ENCODE peak calls at places on chromosomes 6 and 20, in seven cellular contexts. One of them, this sample, is unnamed.

GRCh38 chr20:23659989-23660837 is 22.5 kb upstream of the CST3 start:
- DNase-seq in tibial artery: no peak
- DNase-seq in lower lobe of right lung: no peak
- DNase-seq in NCI-H748 treated with DMSO at 0.1 percent for 48 hours: no peak
- DNase-seq in activated CD4-positive, alpha-beta memory T cell treated with anti-CD3 and anti-CD28 coated beads for 36 hours: no peak
- DNase-seq in C1 segment of cervical spinal cord: no peak
- DNase-seq in body of pancreas: no peak
- DNase-seq in this sample: no peak

GRCh38 chr6:43376551-43376981 is 7.1 kb upstream of the ZNF318 start:
- DNase-seq in body of pancreas: no peak
- DNase-seq in C1 segment of cervical spinal cord: no peak
- DNase-seq in activated CD4-positive, alpha-beta memory T cell treated with anti-CD3 and anti-CD28 coated beads for 36 hours: peak
- DNase-seq in tibial artery: no peak
- DNase-seq in NCI-H748 treated with DMSO at 0.1 percent for 48 hours: no peak
- DNase-seq in lower lobe of right lung: no peak
- DNase-seq in this sample: no peak

GRCh38 chr20:62413896-62414481 is 6.9 kb upstream of the CABLES2 start:
- DNase-seq in lower lobe of right lung: no peak
- DNase-seq in C1 segment of cervical spinal cord: no peak
- DNase-seq in tibial artery: no peak
- DNase-seq in body of pancreas: no peak
- DNase-seq in activated CD4-positive, alpha-beta memory T cell treated with anti-CD3 and anti-CD28 coated beads for 36 hours: no peak
- DNase-seq in NCI-H748 treated with DMSO at 0.1 percent for 48 hours: no peak
- DNase-seq in this sample: no peak

GRCh38 chr6:56314683-56315523 is 67.5 kb upstream of the COL21A1 start:
- DNase-seq in C1 segment of cervical spinal cord: no peak
- DNase-seq in body of pancreas: peak
- DNase-seq in lower lobe of right lung: no peak
- DNase-seq in activated CD4-positive, alpha-beta memory T cell treated with anti-CD3 and anti-CD28 coated beads for 36 hours: peak
- DNase-seq in NCI-H748 treated with DMSO at 0.1 percent for 48 hours: peak
- DNase-seq in tibial artery: no peak
- DNase-seq in this sample: peak

GRCh38 chr20:12591949-12592470 is 416.8 kb upstream of the SPTLC3 start:
- DNase-seq in tibial artery: no peak
- DNase-seq in body of pancreas: no peak
- DNase-seq in activated CD4-positive, alpha-beta memory T cell treated with anti-CD3 and anti-CD28 coated beads for 36 hours: no peak
- DNase-seq in lower lobe of right lung: no peak
- DNase-seq in C1 segment of cervical spinal cord: no peak
- DNase-seq in NCI-H748 treated with DMSO at 0.1 percent for 48 hours: peak
- DNase-seq in this sample: no peak

GRCh38 chr6:25788305-25788922 is 33.9 kb downstream of the SLC17A4 start:
- DNase-seq in activated CD4-positive, alpha-beta memory T cell treated with anti-CD3 and anti-CD28 coated beads for 36 hours: peak
- DNase-seq in lower lobe of right lung: peak
- DNase-seq in body of pancreas: peak
- DNase-seq in C1 segment of cervical spinal cord: no peak
- DNase-seq in tibial artery: peak
- DNase-seq in NCI-H748 treated with DMSO at 0.1 percent for 48 hours: peak
- DNase-seq in this sample: no peak

GRCh38 chr6:139472341-139473038 is 98.0 kb upstream of the CITED2 start:
- DNase-seq in lower lobe of right lung: no peak
- DNase-seq in NCI-H748 treated with DMSO at 0.1 percent for 48 hours: no peak
- DNase-seq in activated CD4-positive, alpha-beta memory T cell treated with anti-CD3 and anti-CD28 coated beads for 36 hours: no peak
- DNase-seq in body of pancreas: peak
- DNase-seq in tibial artery: no peak
- DNase-seq in C1 segment of cervical spinal cord: no peak
- DNase-seq in this sample: no peak

GRCh38 chr6:29733057-29733456 is 9.8 kb downstream of the HLA-F start:
- DNase-seq in lower lobe of right lung: no peak
- DNase-seq in NCI-H748 treated with DMSO at 0.1 percent for 48 hours: no peak
- DNase-seq in tibial artery: no peak
- DNase-seq in C1 segment of cervical spinal cord: no peak
- DNase-seq in body of pancreas: no peak
- DNase-seq in activated CD4-positive, alpha-beta memory T cell treated with anti-CD3 and anti-CD28 coated beads for 36 hours: no peak
- DNase-seq in this sample: no peak

GRCh38 chr6:25062070-25062811 is 126.5 kb upstream of the RIPOR2 start:
- DNase-seq in activated CD4-positive, alpha-beta memory T cell treated with anti-CD3 and anti-CD28 coated beads for 36 hours: no peak
- DNase-seq in C1 segment of cervical spinal cord: no peak
- DNase-seq in NCI-H748 treated with DMSO at 0.1 percent for 48 hours: no peak
- DNase-seq in tibial artery: no peak
- DNase-seq in body of pancreas: no peak
- DNase-seq in lower lobe of right lung: no peak
- DNase-seq in this sample: no peak

GRCh38 chr6:130848945-130849344 is 21.7 kb downstream of the SMLR1 start:
- DNase-seq in tibial artery: no peak
- DNase-seq in NCI-H748 treated with DMSO at 0.1 percent for 48 hours: no peak
- DNase-seq in activated CD4-positive, alpha-beta memory T cell treated with anti-CD3 and anti-CD28 coated beads for 36 hours: peak
- DNase-seq in C1 segment of cervical spinal cord: no peak
- DNase-seq in lower lobe of right lung: no peak
- DNase-seq in body of pancreas: no peak
- DNase-seq in this sample: no peak

GRCh38 chr20:8330316-8330784 is 198.3 kb downstream of the PLCB1 start:
- DNase-seq in activated CD4-positive, alpha-beta memory T cell treated with anti-CD3 and anti-CD28 coated beads for 36 hours: no peak
- DNase-seq in NCI-H748 treated with DMSO at 0.1 percent for 48 hours: no peak
- DNase-seq in body of pancreas: no peak
- DNase-seq in C1 segment of cervical spinal cord: no peak
- DNase-seq in lower lobe of right lung: no peak
- DNase-seq in tibial artery: no peak
- DNase-seq in this sample: no peak

GRCh38 chr20:19885576-19885956 is 127.5 kb downstream of the RIN2 start:
- DNase-seq in C1 segment of cervical spinal cord: no peak
- DNase-seq in body of pancreas: no peak
- DNase-seq in lower lobe of right lung: no peak
- DNase-seq in NCI-H748 treated with DMSO at 0.1 percent for 48 hours: no peak
- DNase-seq in activated CD4-positive, alpha-beta memory T cell treated with anti-CD3 and anti-CD28 coated beads for 36 hours: no peak
- DNase-seq in tibial artery: no peak
- DNase-seq in this sample: no peak

GRCh38 chr6:21005816-21006553 is 471.7 kb downstream of the CDKAL1 start:
- DNase-seq in lower lobe of right lung: no peak
- DNase-seq in activated CD4-positive, alpha-beta memory T cell treated with anti-CD3 and anti-CD28 coated beads for 36 hours: no peak
- DNase-seq in body of pancreas: no peak
- DNase-seq in NCI-H748 treated with DMSO at 0.1 percent for 48 hours: no peak
- DNase-seq in C1 segment of cervical spinal cord: no peak
- DNase-seq in tibial artery: no peak
- DNase-seq in this sample: peak

GRCh38 chr20:19976595-19977372 is 40.4 kb upstream of the NAA20 start:
- DNase-seq in activated CD4-positive, alpha-beta memory T cell treated with anti-CD3 and anti-CD28 coated beads for 36 hours: no peak
- DNase-seq in C1 segment of cervical spinal cord: peak
- DNase-seq in NCI-H748 treated with DMSO at 0.1 percent for 48 hours: no peak
- DNase-seq in lower lobe of right lung: peak
- DNase-seq in tibial artery: peak
- DNase-seq in body of pancreas: peak
- DNase-seq in this sample: peak

GRCh38 chr6:129046526-129046925 is 163.6 kb downstream of the LAMA2 start:
- DNase-seq in tibial artery: no peak
- DNase-seq in body of pancreas: no peak
- DNase-seq in C1 segment of cervical spinal cord: no peak
- DNase-seq in NCI-H748 treated with DMSO at 0.1 percent for 48 hours: no peak
- DNase-seq in activated CD4-positive, alpha-beta memory T cell treated with anti-CD3 and anti-CD28 coated beads for 36 hours: no peak
- DNase-seq in lower lobe of right lung: no peak
- DNase-seq in this sample: no peak

GRCh38 chr20:48957521-48957920 is 36.0 kb downstream of the ARFGEF2 start:
- DNase-seq in activated CD4-positive, alpha-beta memory T cell treated with anti-CD3 and anti-CD28 coated beads for 36 hours: no peak
- DNase-seq in lower lobe of right lung: no peak
- DNase-seq in tibial artery: no peak
- DNase-seq in NCI-H748 treated with DMSO at 0.1 percent for 48 hours: no peak
- DNase-seq in body of pancreas: no peak
- DNase-seq in C1 segment of cervical spinal cord: no peak
- DNase-seq in this sample: no peak

GRCh38 chr6:56188429-56188828 is 59.0 kb downstream of the COL21A1 start:
- DNase-seq in activated CD4-positive, alpha-beta memory T cell treated with anti-CD3 and anti-CD28 coated beads for 36 hours: no peak
- DNase-seq in lower lobe of right lung: no peak
- DNase-seq in NCI-H748 treated with DMSO at 0.1 percent for 48 hours: no peak
- DNase-seq in C1 segment of cervical spinal cord: no peak
- DNase-seq in tibial artery: no peak
- DNase-seq in body of pancreas: no peak
- DNase-seq in this sample: no peak

GRCh38 chr6:317452-318144 is 25.3 kb downstream of the DUSP22 start:
- DNase-seq in tibial artery: no peak
- DNase-seq in C1 segment of cervical spinal cord: no peak
- DNase-seq in body of pancreas: no peak
- DNase-seq in NCI-H748 treated with DMSO at 0.1 percent for 48 hours: no peak
- DNase-seq in activated CD4-positive, alpha-beta memory T cell treated with anti-CD3 and anti-CD28 coated beads for 36 hours: no peak
- DNase-seq in lower lobe of right lung: no peak
- DNase-seq in this sample: no peak

GRCh38 chr6:166541876-166542579 is 44.5 kb downstream of the RAMACL start:
- DNase-seq in body of pancreas: no peak
- DNase-seq in lower lobe of right lung: no peak
- DNase-seq in C1 segment of cervical spinal cord: no peak
- DNase-seq in tibial artery: peak
- DNase-seq in activated CD4-positive, alpha-beta memory T cell treated with anti-CD3 and anti-CD28 coated beads for 36 hours: peak
- DNase-seq in NCI-H748 treated with DMSO at 0.1 percent for 48 hours: no peak
- DNase-seq in this sample: no peak

GRCh38 chr6:17297261-17298080 is 16.3 kb downstream of the RBM24 start:
- DNase-seq in tibial artery: no peak
- DNase-seq in lower lobe of right lung: no peak
- DNase-seq in C1 segment of cervical spinal cord: no peak
- DNase-seq in body of pancreas: no peak
- DNase-seq in NCI-H748 treated with DMSO at 0.1 percent for 48 hours: no peak
- DNase-seq in activated CD4-positive, alpha-beta memory T cell treated with anti-CD3 and anti-CD28 coated beads for 36 hours: no peak
- DNase-seq in this sample: no peak

GRCh38 chr6:84764332-84765049 is at the start of gene TBX18:
- DNase-seq in activated CD4-positive, alpha-beta memory T cell treated with anti-CD3 and anti-CD28 coated beads for 36 hours: peak
- DNase-seq in tibial artery: peak
- DNase-seq in C1 segment of cervical spinal cord: no peak
- DNase-seq in lower lobe of right lung: peak
- DNase-seq in body of pancreas: peak
- DNase-seq in NCI-H748 treated with DMSO at 0.1 percent for 48 hours: no peak
- DNase-seq in this sample: peak